ENCODE peak calls at places on chromosomes 4 and X, in five cellular contexts. F is PC-3, S is fibroblast of lung, C is neural progenitor cell, D is HCT116. O is an unnamed sample.

GRCh38 chr4:164368894-164369293 is 385.0 kb upstream of the SMIM31 start:
- DNase-seq in F (no peak), S (no peak), C (no peak), D (no peak), O (no peak)

GRCh38 chr4:128810331-128810870 is 901 bp downstream of the JADE1 start:
- DNase-seq in F (peak; percentile 13), S (peak; percentile 52), C (peak; percentile 23), D (peak; percentile 26), O (no peak)

GRCh38 chr4:186132577-186133277 is 28.2 kb downstream of the FAM149A start:
- DNase-seq in F (peak; percentile 34), S (peak; percentile 21), C (peak; percentile 77), D (peak; percentile 24), O (peak; percentile 20)

GRCh38 chr4:7660640-7661039 is 225.9 kb upstream of the PSAPL1 start:
- DNase-seq in F (no peak), S (no peak), C (no peak), D (no peak), O (no peak)

GRCh38 chr4:10117424-10118354 is 1.1 kb upstream of the WDR1 start:
- DNase-seq in F (no peak), S (peak; percentile 52), C (peak; percentile 41), D (no peak), O (no peak)

GRCh38 chr4:139300431-139301142 is 718 bp upstream of the NAA15 start:
- DNase-seq in F (peak; percentile 53), S (peak; percentile 65), C (peak; percentile 31), D (no peak), O (peak; percentile 68)

GRCh38 chr4:128288689-128289106 is 1.1 kb upstream of the PGRMC2 start:
- DNase-seq in F (peak; percentile 26), S (peak; percentile 51), C (peak; percentile 52), D (no peak), O (peak; percentile 79)

GRCh38 chr4:126182801-126183200 is 868.0 kb downstream of the FAT4 start:
- DNase-seq in F (no peak), S (peak; percentile 63), C (no peak), D (no peak), O (no peak)

GRCh38 chr4:46844325-46844917 is 64.6 kb downstream of the COX7B2 start:
- DNase-seq in F (peak; percentile 63), S (peak; percentile 61), C (peak; percentile 73), D (peak; percentile 27), O (peak; percentile 7)

GRCh38 chrX:134548844-134549205 is 88.9 kb downstream of the HPRT1 start:
- DNase-seq in F (no peak), S (no peak), C (no peak), D (no peak), O (no peak)

GRCh38 chrX:134554291-134554690 is 94.3 kb downstream of the HPRT1 start:
- DNase-seq in F (no peak), S (no peak), C (no peak), D (no peak), O (no peak)

GRCh38 chrX:134547047-134547679 is 87.2 kb downstream of the HPRT1 start:
- DNase-seq in F (no peak), S (peak; percentile 60), C (no peak), D (no peak), O (no peak)

GRCh38 chrX:134548257-134548732 is 88.3 kb downstream of the HPRT1 start:
- DNase-seq in F (peak; percentile 21), S (no peak), C (peak; percentile 50), D (no peak), O (no peak)

GRCh38 chrX:134551365-134552095 is 91.6 kb downstream of the HPRT1 start:
- DNase-seq in F (peak; percentile 68), S (peak; percentile 75), C (peak; percentile 25), D (no peak), O (no peak)
- H3K4me3 ChIP-seq in F (no peak overlapping the region), S (peak overlapping the region; percentile 0), C (peak overlapping the region; percentile 43), D (no peak overlapping the region), O (no peak overlapping the region)

GRCh38 chr4:88208146-88208545 is 49.7 kb upstream of the ABCG2 start:
- DNase-seq in F (no peak), S (no peak), C (no peak), D (no peak), O (no peak)

GRCh38 chr4:88211473-88212252 is 53.2 kb upstream of the ABCG2 start:
- DNase-seq in F (peak; percentile 81), S (peak; percentile 59), C (peak; percentile 63), D (peak; percentile 47), O (peak; percentile 45)

GRCh38 chr4:88216395-88216794 is 58.0 kb upstream of the ABCG2 start:
- DNase-seq in F (no peak), S (no peak), C (no peak), D (no peak), O (no peak)

GRCh38 chr4:88215351-88215750 is 56.9 kb upstream of the ABCG2 start:
- DNase-seq in F (no peak), S (no peak), C (no peak), D (no peak), O (no peak)

DNA sequence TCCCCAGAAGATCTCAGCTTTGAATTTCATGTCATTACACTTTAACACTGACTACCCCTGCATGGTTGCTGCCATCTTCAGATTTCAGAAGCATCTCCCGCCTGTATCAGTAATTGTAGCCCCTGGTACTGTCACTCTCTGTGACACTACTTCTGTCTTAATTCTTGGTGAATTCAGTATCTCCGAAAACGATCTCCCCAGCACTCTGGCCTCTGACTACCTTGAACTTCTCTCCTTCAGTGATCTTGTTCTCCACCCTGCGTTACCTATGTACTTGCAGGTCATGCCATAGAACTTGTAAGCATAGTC is 53.8 kb upstream of the ABCG2 start:
- DNase-seq in F (no peak), S (no peak), C (no peak), D (no peak), O (no peak)
- TF ChIP-seq CTCF in F (no peak), S (no peak), C (no peak), D (no peak), O (no peak)

DNA sequence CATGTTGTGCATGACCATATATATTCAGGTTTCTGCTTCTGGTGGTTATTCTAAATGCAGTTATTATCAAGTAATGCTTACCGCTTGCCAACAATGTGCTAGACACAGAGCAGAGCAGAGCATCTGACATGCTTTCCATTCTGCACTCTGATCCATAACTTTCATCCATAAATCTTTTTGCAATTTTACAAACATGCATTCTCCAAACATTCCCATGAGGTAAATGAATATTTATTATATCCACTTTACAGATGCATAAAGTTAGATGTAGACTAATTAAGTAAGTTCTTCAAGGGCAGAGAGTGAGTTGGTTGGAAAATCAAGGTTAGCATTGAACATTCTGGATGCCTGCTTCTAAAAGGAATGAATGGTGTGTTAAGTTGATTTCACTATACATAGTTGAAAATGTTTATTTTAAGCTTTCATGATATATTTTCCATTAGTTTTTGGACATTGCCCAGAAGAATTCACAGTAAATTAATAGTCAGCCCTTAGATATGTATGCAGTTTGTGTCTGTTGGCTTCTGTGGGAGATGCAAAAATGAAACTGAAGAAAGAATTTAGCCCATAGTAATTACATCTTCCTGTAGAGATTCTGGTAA is 867.8 kb downstream of the CCSER1 start:
- DNase-seq in F (no peak), S (peak; percentile 2), C (no peak), D (no peak), O (no peak)
- TF ChIP-seq EZH2 in F (no peak), S (no peak), C (no peak), D (no peak), O (no peak)

DNA sequence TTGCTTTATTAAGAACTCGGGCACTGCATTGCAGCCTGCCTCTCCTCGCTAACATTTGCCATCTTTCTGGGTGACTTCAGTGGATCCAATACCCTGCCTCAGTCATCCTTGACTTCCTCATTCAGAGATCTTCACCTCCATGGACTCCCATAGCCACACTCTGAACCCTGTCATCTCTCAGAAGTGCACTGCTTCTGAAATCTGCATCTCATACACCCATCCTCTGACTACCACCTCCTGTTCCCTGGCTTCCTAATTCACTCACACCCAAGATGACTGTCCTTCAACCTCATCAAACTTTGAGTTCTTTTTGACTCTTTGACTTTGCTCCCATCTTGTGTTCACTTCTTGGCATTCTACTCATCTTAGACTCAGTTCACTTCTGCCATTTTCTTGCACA is 25.3 kb upstream of the CYBB start:
- DNase-seq in F (no peak), S (no peak), C (no peak), D (no peak), O (no peak)
- H3K4me3 ChIP-seq in F (no peak overlapping the region), S (no peak overlapping the region), C (no peak overlapping the region), D (no peak overlapping the region), O (no peak overlapping the region)